ENCODE peak calls at places on chromosomes 6 and 20, in ten cellular contexts. S is glutamatergic neuron; Y is neural progenitor cell; W is substantia nigra; M is C1 segment of cervical spinal cord; U is activated CD4-positive, alpha-beta T cell treated with anti-CD3 and anti-CD28 coated beads, Interleukin-2, amount 50 U/mL, for 48 hours; J is germinal center; D is GM04504; B is naive B cell; Z is G401. V is an unnamed sample.

GRCh38 chr6:76439811-76440210 is 367.3 kb upstream of the IMPG1 start:
- DNase-seq in W (no peak), M (no peak), Y (no peak), S (no peak), U (no peak), Z (no peak), B (no peak), J (no peak), D (no peak), V (no peak)

GRCh38 chr6:37362101-37362823 is 8.5 kb downstream of the RNF8 start:
- DNase-seq in Z (no peak), W (no peak), U (no peak), B (no peak), D (no peak), M (no peak), J (no peak), Y (no peak), S (no peak), V (no peak)

GRCh38 chr6:144697389-144697788 is 412.3 kb downstream of the UTRN start:
- DNase-seq in Y (no peak), S (no peak), J (no peak), Z (no peak), W (no peak), M (no peak), D (no peak), U (no peak), B (no peak), V (no peak)

GRCh38 chr6:6645266-6645917 is 56.9 kb downstream of the LY86 start:
- DNase-seq in Y (no peak), U (no peak), J (no peak), W (no peak), Z (peak), B (no peak), D (no peak), S (no peak), M (no peak), V (no peak)

GRCh38 chr6:46191961-46192360 is 21.2 kb upstream of the ENPP5 start:
- DNase-seq in J (no peak), S (no peak), D (peak), B (no peak), M (no peak), W (no peak), Y (no peak), U (no peak), Z (no peak), V (no peak)

GRCh38 chr6:39154705-39155104 is 39.7 kb upstream of the SAYSD1 start:
- DNase-seq in D (no peak), Y (no peak), B (no peak), Z (no peak), M (no peak), J (no peak), W (no peak), U (no peak), S (no peak), V (no peak)

GRCh38 chr20:2693286-2693995 is 861 bp downstream of the EBF4 start:
- DNase-seq in W (peak), S (peak), J (peak), B (peak), U (peak), M (peak), Z (no peak), D (no peak), Y (peak), V (no peak)

GRCh38 chr6:36851149-36851614 is 11.9 kb upstream of the CPNE5 start:
- DNase-seq in D (peak), Y (peak), Z (peak), B (peak), U (peak), S (peak), J (peak), W (no peak), M (peak), V (peak)

GRCh38 chr6:163588211-163588919 is 173.8 kb downstream of the QKI start:
- DNase-seq in W (no peak), U (no peak), Z (no peak), D (peak), Y (no peak), M (no peak), J (no peak), S (no peak), B (no peak), V (peak)

GRCh38 chr20:20220137-20220536 is 147.8 kb upstream of the INSM1 start:
- DNase-seq in Y (no peak), B (no peak), U (no peak), S (no peak), Z (no peak), M (no peak), W (no peak), J (no peak), D (no peak), V (no peak)

GRCh38 chr6:3382399-3383279 is 74.2 kb downstream of the SLC22A23 start:
- DNase-seq in U (no peak), Y (no peak), B (no peak), J (no peak), S (no peak), Z (no peak), W (no peak), M (no peak), D (no peak), V (peak)

GRCh38 chr6:15770347-15771143 is 107.7 kb upstream of the DTNBP1 start:
- DNase-seq in J (no peak), S (no peak), M (no peak), B (peak), U (peak), D (no peak), Z (no peak), Y (no peak), W (no peak), V (no peak)

GRCh38 chr6:87754828-87755227 is 52.8 kb upstream of the AKIRIN2 start:
- DNase-seq in J (peak), Y (no peak), D (no peak), Z (no peak), B (peak), W (no peak), S (no peak), M (no peak), U (no peak), V (no peak)

GRCh38 chr6:1630771-1631217 is 21.1 kb downstream of the FOXC1 start:
- DNase-seq in D (no peak), W (no peak), U (no peak), Y (no peak), J (no peak), S (no peak), B (no peak), Z (no peak), M (no peak), V (peak)

GRCh38 chr20:19907326-19908056 is 109.7 kb upstream of the NAA20 start:
- DNase-seq in M (no peak), S (no peak), J (no peak), Z (no peak), D (no peak), U (no peak), W (no peak), Y (no peak), B (no peak), V (peak)

GRCh38 chr6:37657117-37657886 is 40.4 kb downstream of the MDGA1 start:
- DNase-seq in Y (no peak), M (no peak), D (no peak), W (no peak), S (peak), J (no peak), Z (no peak), U (no peak), B (no peak), V (peak)

GRCh38 chr20:8388146-8388545 is 256.1 kb downstream of the PLCB1 start:
- DNase-seq in M (no peak), J (no peak), D (peak), Z (no peak), U (no peak), S (no peak), Y (no peak), B (no peak), W (no peak), V (no peak)

GRCh38 chr6:142130814-142131213 is 1.9 kb upstream of the GJE1 start:
- DNase-seq in M (no peak), U (no peak), Z (no peak), D (no peak), S (no peak), B (no peak), Y (no peak), W (no peak), J (no peak), V (no peak)

GRCh38 chr6:126664271-126664670 is 324.4 kb downstream of the CENPW start:
- DNase-seq in J (no peak), B (no peak), Z (no peak), W (no peak), U (no peak), S (no peak), Y (no peak), M (no peak), D (no peak), V (no peak)

GRCh38 chr6:86966271-86966670 is 28.9 kb downstream of the HTR1E start:
- DNase-seq in Y (no peak), U (no peak), Z (peak), W (no peak), M (no peak), S (no peak), D (no peak), J (no peak), B (no peak), V (no peak)

GRCh38 chr6:35025241-35026188 is 115.6 kb downstream of the TCP11 start:
- DNase-seq in Z (no peak), U (no peak), Y (no peak), S (no peak), W (no peak), B (no peak), D (no peak), M (no peak), J (no peak), V (no peak)

GRCh38 chr6:78062993-78063392 is 410.2 kb downstream of the MEI4 start:
- DNase-seq in U (no peak), D (no peak), M (no peak), S (no peak), Z (no peak), W (no peak), J (no peak), Y (no peak), B (no peak), V (no peak)

GRCh38 chr6:24431045-24431451 is 28.3 kb downstream of the MRS2 start:
- DNase-seq in B (peak), S (no peak), U (peak), D (peak), Y (peak), M (no peak), Z (peak), J (peak), W (no peak), V (peak)

GRCh38 chr20:62133864-62134263 is 9.3 kb downstream of the PSMA7 start:
- DNase-seq in U (no peak), S (no peak), Z (no peak), J (peak), M (no peak), D (no peak), Y (no peak), B (no peak), W (no peak), V (no peak)

GRCh38 chr6:56699066-56699654 is 56.5 kb upstream of the DST start:
- DNase-seq in D (no peak), W (no peak), Y (no peak), Z (peak), U (no peak), B (no peak), J (peak), M (no peak), S (no peak), V (no peak)

GRCh38 chr20:18138266-18138582 is 561 bp downstream of the KAT14 start:
- DNase-seq in Y (no peak), B (no peak), S (no peak), W (no peak), U (no peak), D (no peak), Z (no peak), M (no peak), J (no peak), V (peak)

GRCh38 chr6:105510746-105511145 is 107.9 kb upstream of the PREP start:
- DNase-seq in J (no peak), M (no peak), Y (no peak), D (no peak), W (no peak), S (no peak), B (no peak), U (no peak), Z (no peak), V (no peak)

GRCh38 chr6:31075528-31075927 is 36.8 kb downstream of the C6orf15 start:
- DNase-seq in M (no peak), Y (no peak), W (no peak), D (no peak), Z (no peak), S (no peak), J (no peak), U (no peak), B (no peak), V (peak)

GRCh38 chr20:25310921-25311728 is 63.2 kb downstream of the PYGB start:
- DNase-seq in W (no peak), Z (no peak), S (no peak), Y (no peak), U (no peak), B (no peak), M (no peak), J (no peak), D (peak), V (peak)